ENCODE peak calls at places on chromosomes 6 and 20, in seven cellular contexts. A is fibroblast of mammary gland; N is stimulated activated CD4-positive, alpha-beta T cell treated with anti-CD3 and anti-CD28 coated beads, Interleukin-15, amount 100 ng/mL, for 1 hour; W is HS-27A; U is HT1080; R is endothelial cell; L is SK-N-DZ. I is an unnamed sample.

GRCh38 chr20:34249291-34249690 is 8.1 kb downstream of the ASIP start:
- DNase-seq in R (no peak), U (no peak), W (no peak), A (peak; percentile 56), N (no peak), L (no peak), I (peak; percentile 43)

GRCh38 chr6:18101271-18101670 is 21.2 kb downstream of the NHLRC1 start:
- DNase-seq in L (no peak), W (peak; percentile 20), N (no peak), R (no peak), A (peak; percentile 49), U (peak; percentile 40), I (peak; percentile 29)

GRCh38 chr6:122869437-122870024 is 80.5 kb downstream of the SMPDL3A start:
- DNase-seq in R (peak; percentile 55), A (peak; percentile 73), N (no peak), W (no peak), U (peak; percentile 50), L (peak; percentile 70), I (peak; percentile 18)

GRCh38 chr20:53099851-53100250 is 127.7 kb downstream of the TSHZ2 start:
- DNase-seq in N (no peak), R (no peak), A (peak; percentile 45), W (no peak), U (no peak), L (no peak), I (no peak)

GRCh38 chr6:109690373-109690739 is 646 bp downstream of the AK9 start:
- DNase-seq in R (peak; percentile 48), A (no peak), U (no peak), L (peak; percentile 53), W (no peak), N (peak; percentile 48), I (no peak)

GRCh38 chr20:55255016-55255415 is 750.3 kb downstream of the CBLN4 start:
- DNase-seq in A (no peak), U (no peak), W (no peak), N (no peak), L (no peak), R (no peak), I (no peak)

GRCh38 chr6:167776906-167777645 is 49.6 kb upstream of the AFDN start:
- DNase-seq in W (no peak), R (no peak), N (no peak), L (no peak), A (no peak), U (no peak), I (no peak)

GRCh38 chr6:89803271-89803670 is 16.3 kb downstream of the MDN1 start:
- DNase-seq in L (no peak), W (no peak), R (no peak), N (no peak), A (no peak), U (no peak), I (no peak)

GRCh38 chr20:36591854-36592641 is 13.5 kb upstream of the RAB5IF start:
- DNase-seq in R (peak; percentile 43), W (no peak), N (no peak), A (peak; percentile 38), U (no peak), L (peak; percentile 50), I (no peak)

GRCh38 chr6:35445691-35446090 is 6.4 kb upstream of the FANCE start:
- DNase-seq in L (no peak), N (no peak), R (no peak), U (peak; percentile 65), W (no peak), A (no peak), I (no peak)

GRCh38 chr6:29516108-29516507 is 28.4 kb upstream of the MAS1L start:
- DNase-seq in N (no peak), R (no peak), U (peak; percentile 91), L (no peak), W (peak; percentile 40), A (peak; percentile 73), I (no peak)

GRCh38 chr6:124907596-124907995 is 54.6 kb upstream of the RNF217 start:
- DNase-seq in N (no peak), L (no peak), U (no peak), W (no peak), A (no peak), R (no peak), I (no peak)

GRCh38 chr6:161050134-161050765 is 58.7 kb downstream of the MAP3K4 start:
- DNase-seq in L (no peak), U (no peak), A (no peak), W (no peak), N (no peak), R (no peak), I (no peak)

GRCh38 chr20:45229264-45230056 is 8.3 kb downstream of the SEMG2 start:
- DNase-seq in L (no peak), U (peak; percentile 54), R (peak; percentile 17), W (peak; percentile 24), N (peak; percentile 34), A (peak; percentile 7), I (no peak)

GRCh38 chr20:25553819-25554296 is 31.5 kb downstream of the NINL start:
- DNase-seq in A (peak; percentile 82), W (no peak), U (no peak), N (no peak), R (no peak), L (peak; percentile 47), I (no peak)

GRCh38 chr6:47352966-47353365 is 43.3 kb upstream of the TNFRSF21 start:
- DNase-seq in U (no peak), N (no peak), W (no peak), L (no peak), R (no peak), A (no peak), I (no peak)

I was measured in retinal pigment epithelial cell.